ENCODE peak calls at places on chromosomes 6 and 20, in five cellular contexts. I is cardiac fibroblast, O is K562, J is kidney epithelial cell, F is A673. M is an unnamed sample.

GRCh38 chr6:100433726-100434435 is 30.8 kb downstream of the SIM1 start:
- DNase-seq in O (no peak), I (no peak), F (no peak), J (no peak), M (no peak)

GRCh38 chr6:41939091-41939847 is 2.3 kb downstream of the CCND3 start:
- DNase-seq in F (no peak), O (peak; percentile 54), J (no peak), I (peak; percentile 89), M (no peak)

GRCh38 chr20:41848180-41848579 is 230.0 kb upstream of the CHD6 start:
- DNase-seq in O (peak; percentile 20), F (peak; percentile 20), J (no peak), I (no peak), M (no peak)

GRCh38 chr20:57450419-57450818 is 59.2 kb downstream of the RBM38 start:
- DNase-seq in I (peak; percentile 67), F (no peak), O (peak; percentile 44), J (no peak), M (no peak)

GRCh38 chr6:81995548-81996289 is 243.2 kb upstream of the TENT5A start:
- DNase-seq in J (no peak), F (peak; percentile 37), O (no peak), I (peak; percentile 30), M (peak; percentile 78)

GRCh38 chr20:8033447-8033846 is 13.9 kb upstream of the TMX4 start:
- DNase-seq in O (no peak), J (no peak), I (no peak), F (no peak), M (no peak)

GRCh38 chr6:27617046-27617687 is 144.3 kb upstream of the ZNF184 start:
- DNase-seq in F (peak; percentile 20), O (peak; percentile 20), J (no peak), I (peak; percentile 43), M (no peak)

GRCh38 chr20:46797201-46797600 is 87.8 kb downstream of the SLC2A10 start:
- DNase-seq in O (no peak), I (no peak), J (no peak), F (no peak), M (no peak)

GRCh38 chr20:32473231-32474008 is 111.7 kb downstream of the NOL4L start:
- DNase-seq in F (no peak), J (no peak), O (peak; percentile 82), I (no peak), M (no peak)

GRCh38 chr6:129314575-129314974 is 395.4 kb downstream of the ARHGAP18 start:
- DNase-seq in O (no peak), I (no peak), F (no peak), J (no peak), M (no peak)

DNA sequence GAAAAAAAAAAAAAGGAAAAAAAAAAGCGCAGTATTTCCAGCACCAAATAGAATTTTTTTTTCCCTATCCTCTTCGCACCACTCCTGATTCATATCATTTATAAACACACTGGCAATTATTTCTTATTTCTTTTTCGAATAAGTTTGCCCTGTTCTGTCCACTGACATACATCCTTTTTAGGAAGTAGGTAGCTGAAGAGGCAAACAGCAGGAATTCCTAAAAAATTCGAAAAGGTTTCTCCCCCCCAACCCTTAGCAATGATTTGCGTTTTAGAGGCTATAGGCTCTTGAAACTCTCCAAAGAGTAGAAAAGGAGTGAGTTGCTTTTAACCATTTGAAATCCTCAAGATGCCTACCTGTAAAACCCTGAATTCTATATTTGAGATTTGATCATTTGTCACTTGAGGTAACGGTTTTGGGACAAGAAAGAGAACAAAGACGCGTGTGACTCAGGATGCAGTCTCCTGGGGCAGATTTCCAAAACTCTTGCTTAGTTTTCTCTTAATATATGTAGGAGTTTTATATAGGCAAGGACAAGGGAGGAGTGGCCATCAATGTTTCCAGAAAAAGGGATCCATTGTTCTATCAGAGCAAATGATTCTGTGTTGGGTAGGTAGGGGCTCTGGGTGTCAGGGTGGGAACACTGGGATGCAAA is 531 bp upstream of the CCN2 start:
- DNase-seq in O (no peak), I (no peak), F (peak; percentile 16), J (no peak), M (no peak)
- H3K4me3 ChIP-seq in O (no peak overlapping the region), I (peak overlapping the region; percentile 74), F (peak overlapping the region; percentile 68), J (peak overlapping the region; percentile 57), M (peak overlapping the region; percentile 79)

GRCh38 chr6:130467595-130467994 is 101.8 kb downstream of the TMEM200A start:
- DNase-seq in F (no peak), I (no peak), J (no peak), O (no peak), M (no peak)
- TF ChIP-seq CTCF in F (no peak), I (no peak), J (no peak), O (no peak), M (no peak)

GRCh38 chr20:61185841-61186601 is 66.0 kb upstream of the CDH4 start:
- DNase-seq in F (peak; percentile 71), J (peak; percentile 85), I (peak; percentile 76), O (no peak), M (peak; percentile 82)

GRCh38 chr20:61186771-61187170 is 65.3 kb upstream of the CDH4 start:
- DNase-seq in O (no peak), F (no peak), I (peak; percentile 13), J (no peak), M (no peak)

GRCh38 chr20:61184194-61184593 is 67.9 kb upstream of the CDH4 start:
- DNase-seq in J (peak; percentile 35), F (no peak), O (no peak), I (no peak), M (no peak)

GRCh38 chr20:61189534-61189933 is 62.5 kb upstream of the CDH4 start:
- DNase-seq in O (no peak), J (no peak), I (no peak), F (no peak), M (no peak)

GRCh38 chr20:61185181-61185580 is 66.9 kb upstream of the CDH4 start:
- DNase-seq in O (no peak), I (no peak), J (no peak), F (no peak), M (no peak)
- H3K4me3 ChIP-seq in O (no peak overlapping the region), I (no peak overlapping the region), J (no peak overlapping the region), F (no peak overlapping the region), M (no peak overlapping the region)

GRCh38 chr6:14280006-14280510 is 162.5 kb downstream of the CD83 start:
- DNase-seq in J (no peak), O (no peak), F (no peak), I (no peak), M (no peak)

GRCh38 chr6:14282326-14282725 is 164.8 kb downstream of the CD83 start:
- DNase-seq in O (no peak), J (no peak), I (no peak), F (no peak), M (no peak)

GRCh38 chr6:14282854-14283505 is 165.4 kb downstream of the CD83 start:
- DNase-seq in F (no peak), I (no peak), O (no peak), J (no peak), M (no peak)

GRCh38 chr6:14281831-14282230 is 164.3 kb downstream of the CD83 start:
- DNase-seq in F (no peak), O (no peak), J (no peak), I (no peak), M (peak; percentile 82)

GRCh38 chr6:14280766-14281293 is 163.3 kb downstream of the CD83 start:
- DNase-seq in I (no peak), O (peak; percentile 27), F (no peak), J (no peak), M (no peak)
- TF ChIP-seq CTCF in I (no peak), O (peak; percentile 70), F (peak; percentile 42), J (no peak), M (no peak)

GRCh38 chr20:17869295-17869994 is 99.1 kb downstream of the SNX5 start:
- DNase-seq in F (no peak), I (no peak), O (no peak), J (no peak), M (no peak)
- H3K4me3 ChIP-seq in F (no peak overlapping the region), I (no peak overlapping the region), O (no peak overlapping the region), J (no peak overlapping the region), M (no peak overlapping the region)

GRCh38 chr6:167351656-167352354 is 26.9 kb downstream of the TTLL2 start:
- DNase-seq in O (no peak), F (no peak), I (no peak), J (no peak), M (no peak)
- TF ChIP-seq CTCF in O (no peak), F (no peak), I (no peak), J (no peak), M (no peak)

DNA sequence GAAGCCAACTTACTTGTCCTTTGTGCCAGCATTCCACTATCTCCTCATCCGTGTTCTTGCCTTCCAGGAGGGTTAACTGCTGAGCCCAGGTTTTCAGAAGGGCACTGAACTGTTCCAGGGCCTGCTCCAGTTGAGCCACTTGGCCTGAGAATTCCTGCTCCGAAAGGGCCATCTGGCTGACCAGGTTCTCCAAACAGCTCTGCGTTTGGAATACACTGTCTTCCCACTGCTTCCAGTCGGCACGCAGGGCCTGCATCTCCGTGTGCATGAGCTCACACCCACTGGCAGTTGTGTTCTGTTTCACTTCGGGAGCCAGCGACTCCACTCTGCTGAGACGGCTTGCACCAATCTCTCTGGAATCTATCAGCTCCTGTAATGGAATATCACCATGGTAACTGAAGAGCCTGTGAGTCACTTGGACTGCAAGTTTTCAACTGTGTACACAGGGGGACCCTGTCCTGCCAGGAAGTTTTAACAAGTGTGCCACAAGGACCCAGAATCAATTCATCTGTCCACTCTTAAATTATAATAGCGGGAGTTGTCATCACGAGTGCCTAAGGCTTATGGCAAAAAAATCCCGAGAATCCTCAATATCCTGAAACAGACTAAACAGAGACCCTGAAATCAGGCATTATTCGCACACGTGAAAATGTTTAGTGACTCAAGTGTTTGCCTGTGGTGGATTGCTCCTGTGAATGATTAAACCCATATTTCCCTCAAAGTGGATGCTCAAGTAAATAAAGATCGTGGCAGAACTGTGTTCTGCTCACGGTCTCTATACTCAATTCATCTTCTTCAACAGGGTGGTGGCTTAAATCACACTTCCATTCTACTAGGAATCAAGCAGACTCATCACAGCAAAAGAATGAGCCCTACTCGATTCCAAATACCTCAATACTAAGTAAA is 255.9 kb downstream of the SYNE1 start:
- DNase-seq in F (peak; percentile 80), O (no peak), J (peak; percentile 97), I (peak; percentile 96), M (peak; percentile 83)
- H3K4me3 ChIP-seq in F (peak overlapping the region; percentile 39), O (no peak overlapping the region), J (peak overlapping the region; percentile 79), I (peak overlapping the region; percentile 47), M (peak overlapping the region; percentile 74)

GRCh38 chr20:45362804-45363610 is at the start of gene SYS1:
- DNase-seq in O (peak; percentile 96), J (peak; percentile 93), F (peak; percentile 99), I (peak; percentile 99), M (peak; percentile 93)
- TF ChIP-seq CTCF in O (peak; percentile 97), J (peak; percentile 86), F (peak; percentile 92), I (peak; percentile 83), M (peak; percentile 81)

GRCh38 chr6:109242923-109243322 is 139.3 kb downstream of the CD164 start:
- DNase-seq in O (no peak), F (no peak), I (no peak), J (no peak), M (no peak)
- H3K4me3 ChIP-seq in O (no peak overlapping the region), F (no peak overlapping the region), I (no peak overlapping the region), J (no peak overlapping the region), M (no peak overlapping the region)